ENCODE peak calls at places on chromosomes 5 and 9, in seven cellular contexts. S is activated naive CD8-positive, alpha-beta T cell treated with anti-CD3 and anti-CD28 coated beads, Interleukin-2, amount 50 U/mL, for 24 hours; Q is GM23248; D is activated CD8-positive, alpha-beta memory T cell treated with anti-CD3 and anti-CD28 coated beads, Interleukin-2, amount 50 U/mL, for 4 hours; F is dorsolateral prefrontal cortex; K is heart right ventricle; U is mucosa of gallbladder. L is an unnamed sample.

GRCh38 chr5:5658226-5658625 is 235.7 kb downstream of the ICE1 start:
- DNase-seq in S (no peak), Q (peak; percentile 70), F (no peak), D (no peak), K (peak; percentile 61), U (peak; percentile 48), L (no peak)

GRCh38 chr5:96572864-96573512 is 89.2 kb upstream of the CAST start:
- DNase-seq in F (no peak), Q (peak; percentile 92), K (no peak), S (no peak), D (no peak), U (no peak), L (no peak)

GRCh38 chr5:134246771-134247329 is 21.0 kb upstream of the PPP2CA start:
- DNase-seq in D (no peak), K (peak; percentile 66), S (no peak), F (no peak), Q (peak; percentile 25), U (no peak), L (no peak)

GRCh38 chr5:106875591-106876297 is 795.0 kb downstream of the EFNA5 start:
- DNase-seq in S (peak; percentile 5), D (no peak), K (no peak), U (no peak), F (peak; percentile 16), Q (peak; percentile 51), L (no peak)

GRCh38 chr9:137694962-137695875 is 76.4 kb downstream of the EHMT1 start:
- DNase-seq in D (no peak), Q (peak; percentile 38), K (peak; percentile 52), S (peak; percentile 25), U (peak; percentile 28), F (peak; percentile 63), L (peak; percentile 58)

GRCh38 chr5:172683264-172683663 is 42.2 kb downstream of the NEURL1B start:
- DNase-seq in F (no peak), S (no peak), K (no peak), D (no peak), Q (no peak), U (no peak), L (no peak)

GRCh38 chr5:149154629-149155028 is 13.3 kb downstream of the ABLIM3 start:
- DNase-seq in D (no peak), S (no peak), U (no peak), K (no peak), F (no peak), Q (peak; percentile 32), L (no peak)

GRCh38 chr9:2181794-2182193 is 166.6 kb downstream of the SMARCA2 start:
- DNase-seq in F (no peak), S (peak; percentile 38), U (no peak), D (no peak), Q (peak; percentile 50), K (no peak), L (peak; percentile 9)

GRCh38 chr9:82147798-82148440 is 159.3 kb downstream of the SPATA31D1 start:
- DNase-seq in Q (peak; percentile 24), U (no peak), S (no peak), F (no peak), K (no peak), D (no peak), L (no peak)

GRCh38 chr9:6414291-6414690 is 1.3 kb downstream of the UHRF2 start:
- DNase-seq in Q (peak; percentile 78), F (no peak), K (no peak), U (no peak), D (no peak), S (no peak), L (no peak)

GRCh38 chr5:14240366-14240765 is 97.2 kb downstream of the TRIO start:
- DNase-seq in F (no peak), S (no peak), D (no peak), U (no peak), Q (peak; percentile 62), K (no peak), L (no peak)

GRCh38 chr5:35029333-35029732 is 18.4 kb downstream of the AGXT2 start:
- DNase-seq in D (no peak), Q (peak; percentile 81), F (no peak), U (no peak), K (no peak), S (no peak), L (no peak)

GRCh38 chr9:122197334-122197872 is 31.4 kb downstream of the LHX6 start:
- DNase-seq in S (no peak), D (no peak), Q (no peak), K (no peak), F (no peak), U (no peak), L (no peak)

GRCh38 chr9:70954126-70954525 is 167.3 kb downstream of the TRPM3 start:
- DNase-seq in S (no peak), Q (peak; percentile 76), U (no peak), F (no peak), D (no peak), K (no peak), L (no peak)

GRCh38 chr5:179858241-179858585 is 404 bp downstream of the MRNIP start:
- DNase-seq in K (no peak), U (no peak), Q (peak; percentile 68), S (peak; percentile 56), D (peak; percentile 50), F (no peak), L (no peak)

GRCh38 chr5:83422284-83422683 is 49.3 kb upstream of the VCAN start:
- DNase-seq in Q (no peak), D (no peak), K (no peak), F (no peak), U (no peak), S (no peak), L (no peak)

GRCh38 chr9:117718085-117718484 is 13.9 kb downstream of the TLR4 start:
- DNase-seq in Q (peak; percentile 79), K (no peak), U (peak; percentile 12), F (no peak), S (peak; percentile 11), D (no peak), L (no peak)

GRCh38 chr5:141966963-141967333 is 2.0 kb upstream of the RNF14 start:
- DNase-seq in U (no peak), F (no peak), S (no peak), Q (no peak), D (no peak), K (no peak), L (no peak)

GRCh38 chr5:171627936-171628335 is 157.7 kb upstream of the SMIM23 start:
- DNase-seq in U (no peak), K (no peak), F (no peak), Q (peak; percentile 15), S (no peak), D (no peak), L (no peak)

L was measured in nucleus accumbens.